ENCODE peak calls at places on chromosome 10, in four cellular contexts. Q is CD4-positive, alpha-beta T cell; S is GM23338; J is astrocyte of the spinal cord. Z is an unnamed sample.

GRCh38 chr10:122116331-122116730 is 127.4 kb downstream of the TACC2 start:
- DNase-seq in Q (no peak), J (peak), S (no peak), Z (peak)

GRCh38 chr10:23069019-23069665 is 26.2 kb upstream of the MSRB2 start:
- DNase-seq in J (no peak), S (no peak), Q (no peak), Z (no peak)

GRCh38 chr10:110376021-110376773 is 71.5 kb upstream of the SMNDC1 start:
- DNase-seq in S (no peak), Q (no peak), J (no peak), Z (no peak)

GRCh38 chr10:115711306-115711705 is 561.7 kb downstream of the GFRA1 start:
- DNase-seq in Q (no peak), S (no peak), J (no peak), Z (no peak)

GRCh38 chr10:14325325-14325955 is 5.3 kb downstream of the FRMD4A start:
- DNase-seq in J (peak), S (peak), Q (peak), Z (peak)

GRCh38 chr10:102449321-102450123 is 1.8 kb downstream of the C10orf95 start:
- DNase-seq in S (peak), J (peak), Q (peak), Z (peak)

GRCh38 chr10:124724279-124725027 is 19.7 kb downstream of the FAM53B start:
- DNase-seq in S (no peak), Q (peak), J (no peak), Z (no peak)

GRCh38 chr10:52099026-52099600 is 215.0 kb upstream of the DKK1 start:
- DNase-seq in Q (no peak), J (no peak), S (no peak), Z (no peak)

GRCh38 chr10:72322280-72323058 is 32.2 kb downstream of the DNAJB12 start:
- DNase-seq in J (peak), Q (peak), S (peak), Z (peak)

GRCh38 chr10:323651-324293 is 188.5 kb downstream of the ZMYND11 start:
- DNase-seq in J (peak), S (no peak), Q (no peak), Z (peak)

GRCh38 chr10:125017547-125018298 is 75.8 kb downstream of the ZRANB1 start:
- DNase-seq in S (no peak), Q (no peak), J (no peak), Z (no peak)

GRCh38 chr10:47332371-47332770 is 10.1 kb downstream of the GDF2 start:
- DNase-seq in Q (no peak), J (no peak), S (no peak), Z (no peak)

GRCh38 chr10:75505293-75505692 is 73.9 kb downstream of the LRMDA start:
- DNase-seq in Q (no peak), S (no peak), J (no peak), Z (no peak)
- TF ChIP-seq CTCF in Q (no peak), S (no peak), J (no peak), Z (no peak)

GRCh38 chr10:11527068-11527467 is 84.4 kb downstream of the USP6NL start:
- DNase-seq in J (no peak), S (no peak), Q (no peak), Z (no peak)

GRCh38 chr10:11525503-11525902 is 85.9 kb downstream of the USP6NL start:
- DNase-seq in S (no peak), J (no peak), Q (no peak), Z (no peak)

GRCh38 chr10:11520892-11521291 is 90.6 kb downstream of the USP6NL start:
- DNase-seq in S (no peak), J (no peak), Q (no peak), Z (no peak)

GRCh38 chr10:11521860-11522259 is 89.6 kb downstream of the USP6NL start:
- DNase-seq in Q (no peak), S (no peak), J (no peak), Z (peak)

DNA sequence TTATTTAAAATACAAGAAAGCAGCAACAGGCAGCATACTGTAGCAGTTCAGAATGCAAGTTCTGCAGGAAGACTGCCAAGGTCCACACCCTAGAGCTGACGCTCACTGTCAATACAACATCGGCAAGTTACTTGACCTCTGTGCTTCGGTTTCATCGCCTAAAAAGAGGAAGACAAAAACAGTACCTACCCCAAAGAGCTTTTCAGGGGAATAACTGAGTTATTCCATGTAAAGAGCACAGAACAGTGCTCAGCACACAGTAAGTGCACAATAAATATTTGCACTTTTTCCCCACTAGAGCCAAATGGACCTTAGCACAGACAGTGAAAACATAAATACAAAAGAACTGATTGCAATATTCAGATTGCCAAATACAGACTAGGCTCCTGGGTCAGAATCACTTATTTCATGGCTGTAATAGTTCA is 88.6 kb downstream of the USP6NL start:
- DNase-seq in S (no peak), J (no peak), Q (no peak), Z (peak)
- TF ChIP-seq CTCF in S (no peak), J (no peak), Q (no peak), Z (no peak)

GRCh38 chr10:63201118-63201517 is 68.0 kb downstream of the NRBF2 start:
- DNase-seq in J (no peak), Q (no peak), S (no peak), Z (no peak)
- TF ChIP-seq CTCF in J (no peak), Q (no peak), S (no peak), Z (no peak)

DNA sequence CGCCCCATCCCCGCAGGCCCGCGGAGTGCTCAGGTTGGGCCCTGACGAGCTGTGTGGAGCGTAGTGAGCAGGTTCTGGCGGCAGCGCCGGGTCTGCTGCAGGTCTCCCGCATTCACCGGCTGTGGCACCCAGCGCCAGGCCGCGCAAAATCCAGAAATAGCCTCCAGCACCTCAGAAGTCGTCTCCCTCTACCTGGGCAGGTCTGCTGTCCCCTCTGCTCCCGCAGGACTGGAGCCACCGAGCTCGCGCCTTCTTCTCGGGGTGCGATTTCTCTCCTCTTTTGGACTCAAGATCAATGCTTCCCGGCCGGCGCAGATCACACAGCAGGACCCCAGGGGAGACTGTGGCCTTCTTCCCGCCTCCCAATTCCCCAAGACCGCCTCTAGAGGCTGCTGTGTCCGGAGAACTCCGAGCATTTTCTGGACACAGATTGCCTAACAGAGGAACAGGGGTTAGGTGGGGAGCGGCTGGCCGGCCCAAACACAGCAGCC is 8.4 kb downstream of the TLX1 start:
- DNase-seq in S (peak), J (no peak), Q (no peak), Z (no peak)
- TF ChIP-seq CTCF in S (peak), J (peak), Q (no peak), Z (no peak)

GRCh38 chr10:114121031-114121430 is 53.0 kb downstream of the CCDC186 start:
- DNase-seq in J (no peak), S (no peak), Q (no peak), Z (no peak)
- TF ChIP-seq CTCF in J (no peak), S (no peak), Q (no peak), Z (no peak)

GRCh38 chr10:132165416-132165980 is 21.2 kb upstream of the DPYSL4 start:
- DNase-seq in Q (no peak), J (no peak), S (no peak), Z (no peak)

GRCh38 chr10:132162590-132163277 is 24.0 kb upstream of the DPYSL4 start:
- DNase-seq in J (no peak), Q (no peak), S (no peak), Z (no peak)

GRCh38 chr10:132163278-132163765 is 23.4 kb upstream of the DPYSL4 start:
- DNase-seq in S (peak), J (no peak), Q (no peak), Z (no peak)

GRCh38 chr10:132164801-132165278 is 21.9 kb upstream of the DPYSL4 start:
- DNase-seq in Q (no peak), J (no peak), S (peak), Z (no peak)

DNA sequence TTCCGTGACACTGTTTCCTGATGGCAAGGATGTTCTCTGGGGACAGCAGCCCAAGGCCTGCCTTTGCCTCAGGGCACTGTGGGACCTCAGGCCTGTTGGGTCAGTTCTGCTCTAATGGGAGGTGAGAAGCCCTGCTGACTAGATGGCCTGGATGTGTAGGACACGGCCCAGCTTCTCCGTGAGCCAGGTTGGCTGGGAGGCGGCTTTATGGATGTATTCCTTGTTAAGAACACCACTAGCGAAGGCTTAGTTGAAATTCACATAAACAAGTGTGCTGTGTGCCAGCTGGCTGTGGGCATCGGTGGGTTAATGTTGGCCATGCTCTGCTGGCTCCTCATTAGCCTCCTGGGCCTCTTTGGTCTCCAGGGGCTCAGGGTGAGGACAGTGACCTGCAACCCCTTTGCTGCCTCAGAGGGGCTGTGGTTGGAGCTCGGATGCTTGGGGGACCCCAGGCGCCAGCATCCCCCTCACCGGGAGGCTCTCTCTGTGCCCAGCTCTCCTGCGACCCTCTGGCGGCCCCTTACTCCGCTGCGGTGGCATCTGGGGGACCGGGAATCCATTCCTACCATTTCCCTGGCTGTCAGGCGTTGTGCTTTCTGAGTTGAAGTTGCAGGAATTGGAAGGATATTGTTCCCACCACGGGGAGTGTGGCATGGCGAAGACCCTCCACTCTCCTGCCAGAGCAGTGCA is 22.8 kb upstream of the DPYSL4 start:
- DNase-seq in Q (no peak), S (no peak), J (no peak), Z (no peak)
- TF ChIP-seq CTCF in Q (no peak), S (no peak), J (no peak), Z (no peak)

Z was measured in epithelial cell of esophagus.